ENCODE peak calls at places on chromosomes 1 and 21, in eight cellular contexts. J, T, K, V, Q, C, X and E are unnamed samples.

GRCh38 chr1:224092111-224092510 is 21.8 kb upstream of the FBXO28 start:
- DNase-seq in J (no peak), T (no peak), K (no peak), V (no peak), Q (no peak), C (no peak), X (no peak), E (no peak)

GRCh38 chr1:224368409-224368808 is 11.7 kb downstream of the CNIH4 start:
- DNase-seq in J (no peak), T (no peak), K (no peak), V (no peak), Q (peak), C (no peak), X (no peak), E (no peak)

GRCh38 chr21:43957629-43958362 is 54.3 kb upstream of the TRAPPC10 start:
- DNase-seq in J (no peak), T (no peak), K (no peak), V (no peak), Q (no peak), C (no peak), X (no peak), E (no peak)

GRCh38 chr21:42839271-42840231 is 39.8 kb downstream of the WDR4 start:
- DNase-seq in J (no peak), T (no peak), K (no peak), V (no peak), Q (no peak), C (no peak), X (no peak), E (peak)

GRCh38 chr21:16460936-16461335 is 731.2 kb downstream of the USP25 start:
- DNase-seq in J (no peak), T (no peak), K (no peak), V (no peak), Q (no peak), C (no peak), X (no peak), E (no peak)

GRCh38 chr1:30934613-30935012 is 26.1 kb upstream of the SDC3 start:
- DNase-seq in J (no peak), T (no peak), K (no peak), V (no peak), Q (no peak), C (no peak), X (no peak), E (no peak)

GRCh38 chr1:221795400-221795799 is 53.5 kb upstream of the DUSP10 start:
- DNase-seq in J (no peak), T (no peak), K (no peak), V (no peak), Q (no peak), C (no peak), X (no peak), E (no peak)

GRCh38 chr1:11053758-11054137 is 6.1 kb downstream of the SRM start:
- DNase-seq in J (no peak), T (no peak), K (peak), V (no peak), Q (peak), C (no peak), X (no peak), E (no peak)

GRCh38 chr1:189424746-189425331 is 1052.8 kb downstream of the BRINP3 start:
- DNase-seq in J (no peak), T (no peak), K (no peak), V (no peak), Q (no peak), C (no peak), X (peak), E (no peak)

GRCh38 chr1:162018418-162018817 is 5.3 kb downstream of the OLFML2B start:
- DNase-seq in J (no peak), T (no peak), K (no peak), V (no peak), Q (no peak), C (no peak), X (no peak), E (no peak)

GRCh38 chr1:60265560-60266535 is 192.3 kb upstream of the C1orf87 start:
- DNase-seq in J (no peak), T (no peak), K (no peak), V (no peak), Q (peak), C (no peak), X (peak), E (no peak)

GRCh38 chr1:53511323-53511932 is 52.2 kb downstream of the DMRTB1 start:
- DNase-seq in J (no peak), T (no peak), K (no peak), V (no peak), Q (no peak), C (no peak), X (peak), E (no peak)

GRCh38 chr1:102875756-102876155 is 232.6 kb downstream of the COL11A1 start:
- DNase-seq in J (no peak), T (no peak), K (no peak), V (no peak), Q (no peak), C (no peak), X (no peak), E (no peak)